ENCODE peak calls at places on chromosomes 5 and 9, in six cellular contexts. E, J, O, X, C and Q are unnamed samples.

GRCh38 chr9:83130541-83130940 is 67.6 kb upstream of the RASEF start:
- DNase-seq in E (no peak), J (no peak), O (no peak), X (peak; percentile 66), C (no peak), Q (no peak)

GRCh38 chr5:159240301-159240870 is 22.7 kb upstream of the UBLCP1 start:
- DNase-seq in E (no peak), J (peak; percentile 29), O (no peak), X (peak; percentile 46), C (no peak), Q (no peak)

GRCh38 chr9:123361731-123362560 is 5.9 kb downstream of the CRB2 start:
- DNase-seq in E (no peak), J (no peak), O (no peak), X (no peak), C (no peak), Q (no peak)

GRCh38 chr9:123174079-123174478 is 94.3 kb downstream of the STRBP start:
- DNase-seq in E (no peak), J (no peak), O (no peak), X (no peak), C (no peak), Q (no peak)

GRCh38 chr5:157511656-157512644 is 51.9 kb downstream of the NIPAL4 start:
- DNase-seq in E (peak; percentile 33), J (peak; percentile 94), O (peak; percentile 12), X (peak; percentile 98), C (no peak), Q (no peak)

GRCh38 chr5:177304392-177305119 is 957 bp downstream of the PRELID1 start:
- DNase-seq in E (no peak), J (no peak), O (no peak), X (no peak), C (no peak), Q (no peak)

GRCh38 chr5:160269017-160269416 is 39.7 kb downstream of the FABP6 start:
- DNase-seq in E (no peak), J (peak; percentile 48), O (no peak), X (peak; percentile 70), C (no peak), Q (no peak)

GRCh38 chr9:21933865-21934264 is 60.3 kb downstream of the CDKN2A start:
- DNase-seq in E (no peak), J (no peak), O (no peak), X (peak; percentile 7), C (no peak), Q (no peak)

GRCh38 chr5:137264573-137264972 is 234.6 kb downstream of the SPOCK1 start:
- DNase-seq in E (no peak), J (peak; percentile 88), O (no peak), X (peak; percentile 28), C (no peak), Q (no peak)